ENCODE peak calls at places on chromosomes 16 and 17, in seven cellular contexts. T is activated CD4-positive, CD25-positive, alpha-beta regulatory T cell treated with anti-CD3 and anti-CD28 coated beads, Interleukin-2, amount 50 U/mL, for 16 hours; U is NCI-H1930; V is HFF-Myc; S is AG04450; M is hypothalamus; G is NCI-H460. E is an unnamed sample.

GRCh38 chr16:14955546-14956231 is 18.4 kb downstream of the NPIPA1 start:
- DNase-seq in T (no peak), U (no peak), G (no peak), S (no peak), V (no peak), M (no peak), E (no peak)

GRCh38 chr16:69618721-69619120 is 53.0 kb downstream of the NFAT5 start:
- DNase-seq in T (no peak), V (no peak), M (no peak), G (no peak), U (no peak), S (no peak), E (no peak)

GRCh38 chr16:51716195-51716594 is 565.1 kb upstream of the SALL1 start:
- DNase-seq in V (no peak), T (no peak), M (no peak), U (no peak), S (no peak), G (no peak), E (no peak)

GRCh38 chr16:11060364-11060763 is 116.0 kb downstream of the CLEC16A start:
- DNase-seq in U (no peak), G (no peak), S (no peak), M (no peak), T (no peak), V (no peak), E (no peak)

GRCh38 chr16:4217246-4218131 is 24.4 kb downstream of the SRL start:
- DNase-seq in S (no peak), V (no peak), G (no peak), M (no peak), U (no peak), T (no peak), E (no peak)

GRCh38 chr17:608911-609882 is 105.4 kb downstream of the VPS53 start:
- DNase-seq in S (no peak), M (no peak), G (no peak), V (peak), U (no peak), T (no peak), E (no peak)

GRCh38 chr16:51596247-51596646 is 445.2 kb upstream of the SALL1 start:
- DNase-seq in G (no peak), S (no peak), V (no peak), M (no peak), T (no peak), U (no peak), E (no peak)

GRCh38 chr16:16133943-16134604 is 89.2 kb downstream of the ABCC6 start:
- DNase-seq in V (no peak), M (no peak), U (no peak), G (no peak), T (no peak), S (no peak), E (no peak)

GRCh38 chr16:87538160-87538559 is 45.3 kb upstream of the ZCCHC14 start:
- DNase-seq in U (no peak), G (no peak), T (no peak), S (no peak), M (no peak), V (no peak), E (no peak)

GRCh38 chr16:27892879-27893278 is 170.6 kb downstream of the GSG1L start:
- DNase-seq in T (no peak), G (no peak), V (no peak), U (no peak), S (no peak), M (no peak), E (no peak)

GRCh38 chr16:31484491-31485171 is 1.7 kb downstream of the SLC5A2 start:
- DNase-seq in T (no peak), M (no peak), G (no peak), U (no peak), V (no peak), S (no peak), E (no peak)

GRCh38 chr17:35087731-35088646 is 24.5 kb upstream of the RFFL start:
- DNase-seq in V (no peak), U (no peak), S (no peak), T (no peak), G (peak), M (peak), E (peak)

GRCh38 chr17:68399638-68400403 is 57.5 kb downstream of the WIPI1 start:
- DNase-seq in V (no peak), U (no peak), T (no peak), G (no peak), S (no peak), M (no peak), E (no peak)

GRCh38 chr16:75267631-75268264 is 16.3 kb upstream of the BCAR1 start:
- DNase-seq in M (no peak), U (no peak), G (peak), T (no peak), S (no peak), V (no peak), E (no peak)